ENCODE peak calls at places on chromosomes 11 and 22, in four cellular contexts. E is mesendoderm, B is spleen, G is HCT116. A is an unnamed sample.

GRCh38 chr11:14065153-14065552 is 102.6 kb downstream of the SPON1 start:
- DNase-seq in E (no peak), B (no peak), G (no peak), A (no peak)

GRCh38 chr11:115396533-115396932 is 107.7 kb downstream of the CADM1 start:
- DNase-seq in E (no peak), B (no peak), G (no peak), A (no peak)

GRCh38 chr11:110797453-110797852 is 85.2 kb upstream of the ARHGAP20 start:
- DNase-seq in E (no peak), B (no peak), G (no peak), A (no peak)

GRCh38 chr11:122103366-122103765 is 12.6 kb downstream of the BLID start:
- DNase-seq in E (no peak), B (no peak), G (no peak), A (no peak)

GRCh38 chr22:44369916-44370804 is 57.4 kb upstream of the SHISAL1 start:
- DNase-seq in E (no peak), B (peak; percentile 57), G (no peak), A (no peak)

GRCh38 chr22:31618057-31618456 is 44.0 kb downstream of the PISD start:
- DNase-seq in E (no peak), B (no peak), G (no peak), A (no peak)

GRCh38 chr11:111531687-111532364 is 8.7 kb upstream of the LAYN start:
- DNase-seq in E (peak; percentile 57), B (no peak), G (peak; percentile 3), A (no peak)

GRCh38 chr22:36332623-36333331 is 55.0 kb downstream of the MYH9 start:
- DNase-seq in E (peak; percentile 75), B (peak; percentile 77), G (no peak), A (peak; percentile 50)

GRCh38 chr22:21104126-21104691 is 58.5 kb downstream of the LRRC74B start:
- DNase-seq in E (no peak), B (no peak), G (no peak), A (no peak)

GRCh38 chr11:1733716-1734351 is 16.6 kb downstream of the IFITM10 start:
- DNase-seq in E (no peak), B (peak; percentile 61), G (no peak), A (no peak)

GRCh38 chr11:68658661-68659060 is 25.7 kb upstream of the GAL start:
- DNase-seq in E (no peak), B (no peak), G (no peak), A (no peak)

GRCh38 chr11:114079406-114080072 is 20.0 kb downstream of the ZBTB16 start:
- DNase-seq in E (no peak), B (no peak), G (no peak), A (no peak)

GRCh38 chr11:71499125-71499524 is 27.9 kb upstream of the KRTAP5-7 start:
- DNase-seq in E (no peak), B (no peak), G (no peak), A (no peak)

GRCh38 chr22:46582281-46582811 is 37.8 kb upstream of the GRAMD4 start:
- DNase-seq in E (no peak), B (peak; percentile 69), G (no peak), A (no peak)

GRCh38 chr22:46581580-46582244 is 38.5 kb upstream of the GRAMD4 start:
- DNase-seq in E (no peak), B (peak; percentile 74), G (no peak), A (no peak)

GRCh38 chr22:46585340-46586122 is 34.7 kb upstream of the GRAMD4 start:
- DNase-seq in E (no peak), B (no peak), G (no peak), A (no peak)

GRCh38 chr22:46584081-46584903 is 35.9 kb upstream of the GRAMD4 start:
- DNase-seq in E (peak; percentile 40), B (peak; percentile 73), G (no peak), A (no peak)

DNA sequence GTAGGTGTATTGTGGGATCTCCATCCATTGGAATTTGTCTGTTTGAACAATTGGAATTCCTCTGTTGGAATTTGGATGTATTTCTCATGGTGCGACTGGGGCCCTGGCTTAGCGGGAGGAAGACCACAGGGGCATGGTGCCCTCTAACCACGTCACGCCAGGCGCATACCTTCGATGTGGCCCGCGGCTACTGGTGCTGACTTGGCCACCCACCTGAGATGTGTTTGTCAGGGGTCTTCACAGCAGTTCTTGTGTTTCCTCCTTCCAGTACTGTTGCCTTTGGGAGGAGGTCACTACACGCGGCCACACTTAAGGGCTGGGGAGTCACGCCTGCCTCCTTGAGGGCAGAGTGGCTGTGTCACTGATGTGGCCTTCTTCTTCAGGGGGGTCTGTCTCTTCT is 36.6 kb upstream of the GRAMD4 start:
- DNase-seq in E (no peak), B (peak; percentile 44), G (no peak), A (no peak)
- H3K4me1 ChIP-seq in E (peaks cover 9% of the 10 kb centered on the region), B (peaks cover 82% of the 10 kb centered on the region), G (peaks cover 8% of the 10 kb centered on the region), A (peaks cover 23% of the 10 kb centered on the region)

GRCh38 chr11:8597182-8597581 is 3.2 kb upstream of the STK33 start:
- DNase-seq in E (no peak), B (no peak), G (no peak), A (no peak)

GRCh38 chr11:8593935-8594909 is at the start of gene STK33:
- DNase-seq in E (peak; percentile 82), B (peak; percentile 91), G (peak; percentile 34), A (no peak)

GRCh38 chr11:8596504-8597046 is 2.5 kb upstream of the STK33 start:
- DNase-seq in E (peak; percentile 57), B (no peak), G (no peak), A (no peak)

GRCh38 chr11:8587915-8588314 is 6.1 kb downstream of the STK33 start:
- DNase-seq in E (no peak), B (no peak), G (no peak), A (no peak)

DNA sequence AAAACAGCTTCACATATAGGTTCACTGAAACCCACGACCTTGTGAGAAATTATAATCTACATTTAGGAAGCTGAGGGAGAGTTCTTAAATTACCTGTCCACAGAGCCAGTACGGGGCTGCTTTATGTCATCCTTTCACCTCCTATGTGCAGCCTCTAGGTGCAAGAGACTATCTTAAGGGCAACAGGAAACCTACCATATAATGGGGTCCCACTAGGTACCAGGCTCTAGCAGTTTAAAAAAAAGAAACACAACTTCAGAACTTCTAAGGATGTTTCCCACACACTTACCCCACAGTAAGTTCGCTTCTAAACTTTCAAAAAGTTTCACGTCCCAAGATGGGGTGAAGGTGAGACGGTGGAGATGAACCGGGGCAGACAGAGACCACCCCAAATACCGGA is 573 bp downstream of the STK33 start:
- DNase-seq in E (no peak), B (no peak), G (no peak), A (no peak)
- H3K4me3 ChIP-seq in E (peak overlapping the region; percentile 58), B (peak overlapping the region; percentile 68), G (peak overlapping the region; percentile 76), A (no peak overlapping the region)

GRCh38 chr22:46593996-46594946 is 25.9 kb upstream of the GRAMD4 start:
- DNase-seq in E (no peak), B (peak; percentile 78), G (no peak), A (no peak)
- H3K4me1 ChIP-seq in E (no peaks in the 10 kb centered on the region), B (peaks cover 81% of the 10 kb centered on the region), G (peaks cover 20% of the 10 kb centered on the region), A (peaks cover 10% of the 10 kb centered on the region)

GRCh38 chr11:133810766-133811165 is 34.5 kb downstream of the SPATA19 start:
- DNase-seq in E (no peak), B (no peak), G (no peak), A (no peak)
- H3K4me3 ChIP-seq in E (no peak overlapping the region), B (no peak overlapping the region), G (no peak overlapping the region), A (no peak overlapping the region)